ENCODE peak calls at places on chromosomes 3 and 15, in eight cellular contexts. R is spleen, B is A549, Q is IMR-90, K is K562, C is uterus, G is heart left ventricle, L is right lobe of liver. P is an unnamed sample. For H3K4me1, the result is how much of the 10 kb centered on the place peaks cover.

GRCh38 chr3:128950223-128950938 is 43.5 kb downstream of the CFAP92 start:
- DNase-seq in Q (peak), B (peak), K (peak), R (peak), G (no peak), L (no peak), C (no peak), P (no peak)

GRCh38 chr3:78277793-78278192 is 1237.9 kb downstream of the ROBO2 start:
- DNase-seq in B (no peak), Q (no peak), G (no peak), L (no peak), R (no peak), C (no peak), K (no peak), P (no peak)

GRCh38 chr3:94314218-94314883 is 251.5 kb downstream of the NSUN3 start:
- DNase-seq in B (no peak), K (no peak), C (no peak), R (no peak), G (no peak), L (no peak), Q (no peak), P (no peak)

GRCh38 chr15:63973212-63974009 is 72.9 kb downstream of the DAPK2 start:
- DNase-seq in C (no peak), G (no peak), R (peak), B (peak), L (no peak), Q (peak), K (no peak), P (no peak)

GRCh38 chr3:194928183-194928736 is 242.6 kb downstream of the FAM43A start:
- DNase-seq in R (no peak), G (no peak), L (no peak), Q (peak), B (no peak), K (no peak), C (no peak), P (no peak)

GRCh38 chr3:122942937-122943827 is 84.4 kb downstream of the SEMA5B start:
- DNase-seq in R (peak), B (peak), G (peak), L (peak), C (peak), K (peak), Q (peak), P (peak)

GRCh38 chr15:70859998-70860397 is 6.0 kb upstream of the LARP6 start:
- DNase-seq in G (no peak), L (no peak), B (no peak), C (no peak), K (no peak), Q (no peak), R (no peak), P (no peak)

GRCh38 chr3:33883538-33884203 is 85.2 kb downstream of the PDCD6IP start:
- DNase-seq in K (peak), B (peak), Q (peak), G (no peak), L (no peak), C (no peak), R (no peak), P (no peak)

GRCh38 chr3:134407247-134407640 is 33.0 kb upstream of the AMOTL2 start:
- DNase-seq in B (no peak), L (no peak), C (no peak), K (no peak), Q (peak), R (no peak), G (no peak), P (no peak)

GRCh38 chr15:57130956-57131355 is 212.5 kb downstream of the TCF12 start:
- DNase-seq in Q (no peak), L (no peak), B (no peak), C (no peak), K (no peak), G (no peak), R (no peak), P (no peak)

GRCh38 chr3:123521179-123521969 is 63.5 kb downstream of the HACD2 start:
- DNase-seq in L (no peak), B (no peak), G (no peak), C (no peak), Q (peak), R (no peak), K (no peak), P (no peak)

GRCh38 chr3:71070497-71071465 is 512.7 kb downstream of the FOXP1 start:
- DNase-seq in K (no peak), L (no peak), B (no peak), G (no peak), C (no peak), Q (no peak), R (no peak), P (no peak)

GRCh38 chr15:60320365-60320764 is 77.4 kb downstream of the ANXA2 start:
- DNase-seq in R (no peak), B (no peak), Q (no peak), G (no peak), L (no peak), K (no peak), C (no peak), P (no peak)

GRCh38 chr15:27210176-27210575 is 239.2 kb downstream of the GABRG3 start:
- DNase-seq in B (no peak), R (no peak), L (no peak), G (no peak), K (no peak), Q (no peak), C (no peak), P (no peak)

GRCh38 chr15:29377141-29377540 is 107.5 kb upstream of the NSMCE3 start:
- DNase-seq in C (no peak), R (no peak), G (no peak), B (no peak), K (no peak), L (no peak), Q (no peak), P (no peak)

GRCh38 chr15:44489464-44489863 is 47.5 kb upstream of the EIF3J start:
- DNase-seq in K (peak), R (no peak), B (peak), L (no peak), C (no peak), G (no peak), Q (peak), P (no peak)

GRCh38 chr15:100690786-100691160 is 88.4 kb downstream of the ASB7 start:
- DNase-seq in G (no peak), K (no peak), B (no peak), R (no peak), Q (no peak), C (no peak), L (no peak), P (no peak)

GRCh38 chr3:112671930-112672715 is 31.2 kb upstream of the CCDC80 start:
- DNase-seq in L (no peak), G (no peak), C (no peak), B (peak), R (no peak), K (peak), Q (peak), P (no peak)

GRCh38 chr15:92178908-92179307 is 214.8 kb upstream of the ST8SIA2 start:
- DNase-seq in G (no peak), L (no peak), C (no peak), Q (no peak), B (no peak), K (no peak), R (no peak), P (no peak)

GRCh38 chr15:75570119-75570518 is 9.0 kb downstream of the PTPN9 start:
- DNase-seq in C (no peak), Q (no peak), K (no peak), B (no peak), L (no peak), G (no peak), R (no peak), P (no peak)

GRCh38 chr3:51304230-51304629 is 80.9 kb upstream of the MANF start:
- DNase-seq in G (no peak), Q (no peak), C (no peak), L (no peak), K (no peak), R (no peak), B (no peak), P (no peak)

GRCh38 chr3:134838599-134838998 is 43.5 kb downstream of the EPHB1 start:
- DNase-seq in C (no peak), R (no peak), G (no peak), K (peak), B (no peak), Q (no peak), L (no peak), P (no peak)

GRCh38 chr3:53881691-53882593 is at the start of gene ACTR8:
- DNase-seq in G (peak), Q (peak), C (peak), L (peak), K (peak), B (peak), R (peak), P (peak)
- TF ChIP-seq POLR2A in G (no peak), Q (peak), C (peak), L (peak), K (peak), B (peak), R (peak), P (no peak)

GRCh38 chr3:184321666-184322065 is 7.3 kb downstream of the EIF4G1 start:
- DNase-seq in L (no peak), Q (no peak), C (no peak), G (no peak), R (no peak), B (no peak), K (no peak), P (no peak)
- H3K4me1 ChIP-seq in L (under half), Q (under half), C (under half), G (under half), R (under half), B (under half), K (under half), P (under half)

GRCh38 chr15:48333553-48333952 is 2.3 kb downstream of the DUT start:
- DNase-seq in G (no peak), L (no peak), K (peak), Q (no peak), R (no peak), B (no peak), C (no peak), P (no peak)
- H3K4me3 ChIP-seq in G (no peak), L (no peak), K (peak), Q (no peak), R (no peak), B (peak), C (no peak), P (no peak)

GRCh38 chr3:42130329-42131070 is 39.3 kb downstream of the TRAK1 start:
- DNase-seq in G (no peak), Q (no peak), B (peak), R (no peak), L (no peak), C (no peak), K (no peak), P (peak)
- TF ChIP-seq POLR2A in G (no peak), Q (no peak), B (no peak), R (no peak), L (no peak), C (no peak), K (no peak), P (no peak)

GRCh38 chr15:34099914-34100313 is 1.7 kb downstream of the EMC7 start:
- DNase-seq in L (no peak), K (no peak), G (no peak), C (no peak), B (no peak), Q (no peak), R (no peak), P (no peak)
- H3K4me1 ChIP-seq in L (under half), K (under half), G (under half), C (under half), B (under half), Q (under half), R (under half), P (under half)

P was measured in Peyer's patch.